ENCODE peak calls at places on chromosomes 4 and X, in six cellular contexts. J is KG1, H is HCEC 1CT, Q is foreskin keratinocyte, W is caudate nucleus, X is hepatic stellate cell. R is an unnamed sample.

GRCh38 chr4:181569553-181569952 is 673.6 kb upstream of the TENM3 start:
- DNase-seq in Q (peak), J (peak), H (peak), W (no peak), X (peak), R (no peak)

GRCh38 chr4:170049793-170050192 is 23.6 kb upstream of the MFAP3L start:
- DNase-seq in J (no peak), H (no peak), W (no peak), X (no peak), Q (no peak), R (no peak)

GRCh38 chr4:7031526-7032449 is 11.4 kb upstream of the TADA2B start:
- DNase-seq in H (no peak), X (no peak), Q (no peak), J (no peak), W (no peak), R (no peak)

GRCh38 chr4:153152453-153153338 is 51.5 kb upstream of the TRIM2 start:
- DNase-seq in Q (no peak), X (no peak), J (peak), W (peak), H (no peak), R (no peak)

GRCh38 chrX:17744896-17745523 is 7.7 kb downstream of the SCML1 start:
- DNase-seq in J (no peak), Q (no peak), H (no peak), W (no peak), X (no peak), R (no peak)

GRCh38 chrX:9677098-9677739 is 88.4 kb downstream of the GPR143 start:
- DNase-seq in Q (peak), W (no peak), H (no peak), X (no peak), J (no peak), R (peak)

GRCh38 chrX:45372151-45372550 is 171.5 kb upstream of the DIPK2B start:
- DNase-seq in X (no peak), Q (no peak), W (no peak), H (no peak), J (no peak), R (no peak)

GRCh38 chrX:8971116-8971515 is 62.8 kb downstream of the FAM9B start:
- DNase-seq in X (no peak), Q (no peak), W (no peak), J (no peak), H (peak), R (no peak)

GRCh38 chr4:1752284-1753041 is 31.1 kb downstream of the TACC3 start:
- DNase-seq in J (no peak), H (no peak), X (no peak), Q (no peak), W (no peak), R (no peak)

GRCh38 chrX:386239-386767 is 404 bp downstream of the PPP2R3B start:
- DNase-seq in X (no peak), H (no peak), W (no peak), Q (no peak), J (no peak), R (no peak)

GRCh38 chr4:85659626-85660213 is 184.8 kb downstream of the ARHGAP24 start:
- DNase-seq in H (no peak), W (no peak), X (no peak), J (peak), Q (no peak), R (no peak)

GRCh38 chr4:83548151-83548905 is 12.4 kb downstream of the GPAT3 start:
- DNase-seq in W (no peak), J (peak), X (peak), H (peak), Q (peak), R (no peak)

GRCh38 chrX:102832661-102833060 is 104.4 kb upstream of the RAB40AL start:
- DNase-seq in W (no peak), H (peak), J (no peak), Q (peak), X (peak), R (no peak)

GRCh38 chr4:38565271-38566199 is 98.5 kb upstream of the KLF3 start:
- DNase-seq in Q (peak), H (peak), X (peak), J (no peak), W (no peak), R (no peak)

GRCh38 chr4:127783026-127783769 is 1.1 kb downstream of the HSPA4L start:
- DNase-seq in Q (peak), W (no peak), X (peak), H (peak), J (no peak), R (no peak)

GRCh38 chr4:168618577-168619265 is 121.9 kb downstream of the PALLD start:
- DNase-seq in Q (no peak), H (no peak), J (no peak), W (no peak), X (peak), R (no peak)

GRCh38 chr4:52643190-52643589 is 15.9 kb downstream of the USP46 start:
- DNase-seq in J (no peak), Q (no peak), X (no peak), H (no peak), W (no peak), R (no peak)

R was measured in GM19239.